ENCODE peak calls at places on chromosomes 11 and 22, in six cellular contexts. M is uterus, J is tibial artery, H is IMR-90, G is PC-3, Z is BJ. Q is an unnamed sample.

GRCh38 chr11:18010271-18010670 is 2.6 kb downstream of the SERGEF start:
- DNase-seq in Z (no peak), G (no peak), M (no peak), H (no peak), J (no peak), Q (no peak)

GRCh38 chr22:37940698-37941376 is 12.6 kb downstream of the C22orf23 start:
- DNase-seq in M (no peak), Z (no peak), J (no peak), H (no peak), G (no peak), Q (no peak)

GRCh38 chr22:41481131-41481830 is 12.4 kb downstream of the ACO2 start:
- DNase-seq in H (peak; percentile 54), J (peak; percentile 64), Z (no peak), G (peak; percentile 46), M (peak; percentile 39), Q (no peak)

GRCh38 chr11:116725434-116726221 is 47.2 kb downstream of the BUD13 start:
- DNase-seq in G (no peak), H (peak; percentile 44), J (no peak), Z (no peak), M (peak; percentile 20), Q (peak; percentile 21)

GRCh38 chr22:32237905-32238304 is 17.2 kb downstream of the SLC5A4 start:
- DNase-seq in H (no peak), M (no peak), J (no peak), G (no peak), Z (no peak), Q (no peak)

GRCh38 chr11:131689049-131689925 is 318.9 kb downstream of the NTM start:
- DNase-seq in G (no peak), J (no peak), Z (no peak), H (no peak), M (no peak), Q (no peak)

GRCh38 chr11:82738116-82738515 is 4.5 kb upstream of the FAM181B start:
- DNase-seq in G (no peak), J (no peak), Z (no peak), H (no peak), M (no peak), Q (no peak)

GRCh38 chr11:95088946-95089619 is 563 bp upstream of the ENDOD1 start:
- DNase-seq in J (no peak), M (no peak), H (no peak), Z (no peak), G (no peak), Q (no peak)

GRCh38 chr11:57792870-57793269 is 31.3 kb downstream of the CTNND1 start:
- DNase-seq in Z (no peak), H (no peak), J (no peak), G (peak; percentile 80), M (no peak), Q (no peak)

GRCh38 chr22:50034126-50035081 is 21.8 kb upstream of the IL17REL start:
- DNase-seq in Z (no peak), G (no peak), J (no peak), H (no peak), M (no peak), Q (no peak)

GRCh38 chr22:37345863-37346514 is 63.7 kb downstream of the CYTH4 start:
- DNase-seq in J (no peak), Z (peak; percentile 96), M (peak; percentile 28), G (peak; percentile 0), H (peak; percentile 97), Q (peak; percentile 97)

GRCh38 chr11:125621995-125622394 is 3.0 kb upstream of the CHEK1 start:
- DNase-seq in M (no peak), J (no peak), H (peak; percentile 77), G (peak; percentile 82), Z (no peak), Q (peak; percentile 62)

GRCh38 chr11:76206327-76207081 is at the start of gene WNT11:
- DNase-seq in J (peak; percentile 45), H (no peak), G (peak; percentile 57), Z (no peak), M (peak; percentile 61), Q (peak; percentile 29)

GRCh38 chr22:44659140-44659539 is 42.9 kb upstream of the PRR5 start:
- DNase-seq in J (no peak), Z (no peak), G (no peak), M (no peak), H (no peak), Q (no peak)

GRCh38 chr11:71488086-71488967 is 35.3 kb downstream of the NADSYN1 start:
- DNase-seq in J (no peak), M (no peak), G (peak; percentile 62), Z (no peak), H (peak; percentile 80), Q (peak; percentile 56)

GRCh38 chr11:87719311-87720073 is 455.8 kb downstream of the RAB38 start:
- DNase-seq in G (peak; percentile 14), Z (no peak), J (no peak), H (no peak), M (no peak), Q (no peak)

GRCh38 chr11:49208006-49208721 is at the start of gene FOLH1:
- DNase-seq in J (peak; percentile 25), G (peak; percentile 2), M (peak; percentile 15), H (no peak), Z (no peak), Q (no peak)

GRCh38 chr11:1774886-1775285 is 11.2 kb upstream of the CTSD start:
- DNase-seq in J (no peak), Z (no peak), H (no peak), M (no peak), G (no peak), Q (no peak)

GRCh38 chr11:460331-461199 is 10.5 kb downstream of the PTDSS2 start:
- DNase-seq in H (no peak), J (no peak), Z (no peak), M (no peak), G (no peak), Q (peak; percentile 94)

GRCh38 chr11:64854534-64855502 is 10.4 kb upstream of the CDC42BPG start:
- DNase-seq in H (peak; percentile 91), Z (no peak), J (peak; percentile 90), M (peak; percentile 81), G (peak; percentile 100), Q (peak; percentile 90)

GRCh38 chr11:44833221-44833620 is 106.5 kb downstream of the TSPAN18 start:
- DNase-seq in H (no peak), M (no peak), Z (no peak), G (no peak), J (no peak), Q (no peak)

GRCh38 chr22:28801845-28802594 is 1.7 kb upstream of the XBP1 start:
- DNase-seq in G (no peak), J (peak; percentile 31), M (peak; percentile 39), Z (no peak), H (no peak), Q (peak; percentile 51)
- H3K4me3 ChIP-seq in G (peak overlapping the region; percentile 97), J (peak overlapping the region; percentile 87), M (peak overlapping the region; percentile 92), Z (no peak overlapping the region), H (no peak overlapping the region), Q (peak overlapping the region; percentile 97)

GRCh38 chr11:46407635-46408034 is 16.1 kb upstream of the CHRM4 start:
- DNase-seq in J (no peak), M (no peak), H (no peak), Z (no peak), G (no peak), Q (no peak)

GRCh38 chr11:46408407-46408986 is 16.9 kb upstream of the CHRM4 start:
- DNase-seq in M (no peak), H (no peak), J (no peak), Z (no peak), G (no peak), Q (no peak)

GRCh38 chr11:46413755-46414465 is 22.3 kb upstream of the CHRM4 start:
- DNase-seq in J (no peak), M (no peak), H (peak; percentile 10), G (peak; percentile 74), Z (no peak), Q (no peak)

GRCh38 chr11:46414466-46414796 is 22.9 kb upstream of the CHRM4 start:
- DNase-seq in G (no peak), Z (no peak), H (no peak), J (no peak), M (no peak), Q (no peak)

GRCh38 chr11:46410021-46410420 is 18.4 kb upstream of the CHRM4 start:
- DNase-seq in Z (no peak), J (no peak), M (no peak), G (no peak), H (no peak), Q (peak; percentile 57)
- TF ChIP-seq CTCF in Z (no peak), J (no peak), M (no peak), G (peak; percentile 47), H (peak; percentile 17), Q (peak; percentile 50)

DNA sequence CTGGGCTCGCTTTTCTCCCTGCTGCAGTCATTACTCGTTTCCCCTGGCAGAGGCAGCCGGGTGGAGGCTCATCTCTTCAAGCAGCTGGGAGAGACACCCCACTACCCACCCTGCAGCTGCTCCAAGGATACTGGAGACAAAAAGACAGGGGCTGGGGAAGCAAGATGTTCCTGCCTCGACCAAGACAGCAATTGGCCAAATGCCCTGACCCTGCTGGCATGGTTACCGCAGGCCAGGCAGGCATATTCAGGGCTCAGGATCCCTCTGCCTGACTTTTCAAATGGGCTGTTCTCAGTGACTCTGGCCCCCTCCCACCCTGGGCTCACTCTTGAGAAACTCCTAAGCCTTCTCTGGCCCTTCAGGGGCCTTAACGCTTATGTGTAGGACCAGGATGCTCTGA is 6.8 kb upstream of the RGL4 start:
- DNase-seq in J (no peak), Z (no peak), G (no peak), H (no peak), M (peak; percentile 6), Q (no peak)
- H3K4me3 ChIP-seq in J (no peak overlapping the region), Z (no peak overlapping the region), G (no peak overlapping the region), H (no peak overlapping the region), M (no peak overlapping the region), Q (no peak overlapping the region)

GRCh38 chr11:22775248-22775647 is 54.4 kb downstream of the SVIP start:
- DNase-seq in Z (no peak), J (no peak), G (no peak), H (no peak), M (no peak), Q (no peak)

GRCh38 chr11:22780914-22781593 is 48.5 kb downstream of the SVIP start:
- DNase-seq in M (no peak), H (no peak), G (no peak), J (no peak), Z (no peak), Q (no peak)

GRCh38 chr11:22774716-22775115 is 54.9 kb downstream of the SVIP start:
- DNase-seq in Z (no peak), H (no peak), J (no peak), G (no peak), M (no peak), Q (no peak)

GRCh38 chr11:22779850-22780249 is 49.8 kb downstream of the SVIP start:
- DNase-seq in J (no peak), G (no peak), M (no peak), H (no peak), Z (no peak), Q (no peak)

GRCh38 chr11:22778642-22779041 is 51.0 kb downstream of the SVIP start:
- DNase-seq in M (no peak), H (no peak), Z (no peak), J (no peak), G (no peak), Q (no peak)
- TF ChIP-seq CTCF in M (no peak), H (no peak), Z (no peak), J (no peak), G (peak; percentile 25), Q (no peak)

Q was measured in fibroblast of villous mesenchyme.